ENCODE peak calls at places on chromosomes 16 and 17, in nine cellular contexts. O is psoas muscle; E is lung; X is transverse colon; A is left lung; C is sigmoid colon; I is A673; N is body of pancreas; V is CD8-positive, alpha-beta T cell. G is an unnamed sample.

GRCh38 chr17:17840751-17841591 is 4.2 kb upstream of the SREBF1 start:
- DNase-seq in N (no peak), V (no peak), C (no peak), O (no peak), I (no peak), A (no peak), X (no peak), E (no peak), G (no peak)

GRCh38 chr16:79995315-79995714 is 394.8 kb upstream of the MAF start:
- DNase-seq in I (no peak), O (no peak), N (no peak), V (no peak), E (no peak), A (no peak), X (no peak), C (no peak), G (no peak)

GRCh38 chr17:31696184-31696602 is 162.9 kb downstream of the COPRS start:
- DNase-seq in O (peak; percentile 84), C (peak; percentile 96), A (no peak), V (no peak), N (peak; percentile 67), I (peak; percentile 32), X (peak; percentile 52), E (peak; percentile 50), G (peak; percentile 78)

GRCh38 chr17:8966926-8967325 is 1.4 kb upstream of the PIK3R5 start:
- DNase-seq in X (no peak), C (no peak), E (no peak), V (no peak), O (no peak), N (no peak), I (no peak), A (no peak), G (no peak)

GRCh38 chr17:38452719-38453118 is 24.5 kb downstream of the ARHGAP23 start:
- DNase-seq in A (no peak), N (no peak), E (no peak), X (no peak), C (no peak), O (no peak), I (no peak), V (no peak), G (no peak)

GRCh38 chr16:56753410-56753809 is 23.5 kb downstream of the NUP93 start:
- DNase-seq in O (no peak), A (no peak), I (no peak), V (no peak), C (no peak), E (no peak), X (no peak), N (no peak), G (no peak)

GRCh38 chr17:69593716-69594115 is 179.2 kb downstream of the MAP2K6 start:
- DNase-seq in C (no peak), X (no peak), O (no peak), E (no peak), I (no peak), A (no peak), N (no peak), V (no peak), G (no peak)

GRCh38 chr17:69287168-69287567 is 39.8 kb downstream of the ABCA5 start:
- DNase-seq in X (no peak), I (no peak), V (no peak), O (no peak), N (no peak), A (no peak), C (no peak), E (no peak), G (no peak)

GRCh38 chr16:73021866-73022495 is 25.9 kb downstream of the ZFHX3 start:
- DNase-seq in X (no peak), E (no peak), A (no peak), C (peak; percentile 48), N (no peak), I (no peak), O (no peak), V (no peak), G (no peak)

GRCh38 chr17:39064374-39064773 is 87.1 kb downstream of the PLXDC1 start:
- DNase-seq in N (no peak), O (no peak), I (no peak), C (no peak), V (no peak), X (no peak), A (no peak), E (no peak), G (no peak)

GRCh38 chr17:44223574-44224046 is 4.1 kb upstream of the UBTF start:
- DNase-seq in I (no peak), O (peak; percentile 35), C (no peak), N (peak; percentile 85), A (no peak), E (no peak), X (peak; percentile 62), V (no peak), G (no peak)

GRCh38 chr16:10668322-10669045 is 26.2 kb downstream of the TEKT5 start:
- DNase-seq in N (peak; percentile 14), V (no peak), C (no peak), X (no peak), I (peak; percentile 36), O (no peak), E (no peak), A (no peak), G (no peak)

GRCh38 chr17:39617446-39618251 is 9.1 kb upstream of the PPP1R1B start:
- DNase-seq in N (peak; percentile 86), A (peak; percentile 89), V (peak; percentile 59), E (peak; percentile 67), I (peak; percentile 60), C (peak; percentile 85), X (peak; percentile 83), O (peak; percentile 62), G (no peak)

GRCh38 chr16:11677451-11677951 is 9.2 kb downstream of the SNN start:
- DNase-seq in A (no peak), I (no peak), V (no peak), E (no peak), O (no peak), N (no peak), C (peak; percentile 54), X (no peak), G (no peak)

GRCh38 chr16:72241930-72242329 is 70.0 kb upstream of the PMFBP1 start:
- DNase-seq in N (peak; percentile 54), O (no peak), I (peak; percentile 51), E (no peak), X (peak; percentile 19), V (no peak), C (no peak), A (no peak), G (no peak)

GRCh38 chr16:55569025-55569424 is 2.5 kb downstream of the CAPNS2 start:
- DNase-seq in I (no peak), E (no peak), V (no peak), X (no peak), A (no peak), N (no peak), O (no peak), C (peak; percentile 30), G (no peak)

GRCh38 chr17:10843806-10844205 is 5.9 kb upstream of the PIRT start:
- DNase-seq in I (no peak), A (no peak), C (no peak), V (no peak), N (no peak), E (no peak), O (no peak), X (peak; percentile 67), G (no peak)

GRCh38 chr16:66618588-66618987 is 14.1 kb downstream of the CMTM3 start:
- DNase-seq in I (no peak), N (no peak), O (peak; percentile 61), C (no peak), V (no peak), A (peak; percentile 79), E (no peak), X (no peak), G (no peak)

GRCh38 chr16:5604770-5605169 is 507.2 kb upstream of the EEF2KMT start:
- DNase-seq in E (no peak), A (no peak), N (no peak), X (no peak), V (no peak), O (no peak), C (no peak), I (peak; percentile 80), G (no peak)
- TF ChIP-seq CTCF in E (no peak), A (no peak), N (no peak), X (peak; percentile 24), V (no peak), O (no peak), C (no peak), I (peak; percentile 54), G (no peak)

GRCh38 chr16:46756772-46757171 is 8.6 kb upstream of the MYLK3 start:
- DNase-seq in X (no peak), N (no peak), A (no peak), E (no peak), V (no peak), I (no peak), C (no peak), O (no peak), G (no peak)
- H3K4me3 ChIP-seq in X (no peak overlapping the region), N (no peak overlapping the region), A (no peak overlapping the region), E (no peak overlapping the region), V (no peak overlapping the region), I (no peak overlapping the region), C (no peak overlapping the region), O (peak overlapping the region; percentile 47), G (peak overlapping the region; percentile 18)

DNA sequence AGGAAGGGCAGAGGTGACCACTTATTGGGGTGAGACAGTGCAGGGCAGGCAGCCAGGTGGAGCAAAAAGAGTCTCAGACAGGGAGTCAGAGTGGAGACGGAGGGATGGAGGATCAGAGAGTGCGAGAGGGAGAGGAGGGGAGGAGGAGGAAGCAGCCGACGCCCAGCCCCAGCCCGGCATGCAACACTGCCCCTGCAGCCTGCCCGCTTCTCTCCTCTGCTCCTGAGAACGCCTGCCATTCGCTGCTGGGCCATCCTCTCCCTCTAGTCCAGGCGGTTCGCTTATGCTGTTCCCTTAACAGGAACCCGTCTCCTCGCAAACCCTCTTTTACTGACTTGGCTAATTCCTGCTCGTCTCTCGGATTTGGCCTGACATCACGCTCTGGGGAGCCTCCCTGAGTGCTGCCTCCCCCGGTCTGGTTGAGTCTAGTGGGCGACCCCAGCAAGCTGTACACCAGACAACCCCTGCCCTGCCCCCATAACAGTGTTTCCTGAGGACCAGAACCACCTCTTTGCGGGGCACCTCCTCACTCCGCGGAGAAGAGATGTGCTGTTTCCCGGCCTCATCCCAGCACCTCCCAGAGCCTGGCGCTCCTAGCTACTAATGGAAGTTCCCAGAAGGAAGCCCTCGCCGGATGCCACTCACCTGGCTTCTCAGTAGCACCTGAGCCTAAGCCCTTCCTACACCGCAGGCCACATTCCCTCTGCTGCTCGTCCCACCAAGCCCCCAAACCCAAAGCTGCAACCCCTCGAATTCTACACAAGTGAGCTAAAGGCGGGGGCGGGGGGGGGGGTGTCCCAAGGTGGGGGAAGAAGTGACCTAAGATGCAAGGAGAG is 61.2 kb upstream of the CCL1 start:
- DNase-seq in X (no peak), A (no peak), O (no peak), N (no peak), C (no peak), I (no peak), V (no peak), E (no peak), G (no peak)
- TF ChIP-seq CTCF in X (no peak), A (no peak), O (no peak), N (no peak), C (no peak), I (no peak), V (no peak), E (no peak), G (no peak)

DNA sequence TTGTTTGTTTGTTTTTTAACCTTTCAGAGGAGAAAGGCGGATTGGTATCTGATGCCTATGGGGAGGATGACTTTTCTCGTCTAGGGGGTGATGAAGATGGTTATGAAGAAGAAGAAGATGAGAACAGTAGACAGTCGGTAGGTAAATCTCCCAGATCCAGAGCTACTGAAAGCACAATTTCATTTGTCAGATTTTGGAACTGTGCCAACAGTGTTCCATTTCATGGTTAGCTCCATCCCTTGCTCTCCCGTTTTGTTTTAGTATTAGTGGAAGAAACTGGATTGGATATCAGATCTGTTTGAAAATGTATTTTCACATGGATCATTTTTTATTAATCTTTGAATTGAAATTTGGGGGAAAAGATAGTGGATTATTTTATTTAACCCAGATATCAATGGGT is 1.4 kb downstream of the SAP30BP start:
- DNase-seq in C (no peak), N (no peak), O (no peak), I (no peak), A (no peak), V (no peak), X (no peak), E (no peak), G (no peak)
- H3K4me3 ChIP-seq in C (no peak overlapping the region), N (no peak overlapping the region), O (peak overlapping the region; percentile 91), I (peak overlapping the region; percentile 82), A (peak overlapping the region; percentile 99), V (no peak overlapping the region), X (peak overlapping the region; percentile 98), E (no peak overlapping the region), G (no peak overlapping the region)